ENCODE peak calls at places on chromosomes 12 and 14, in nine cellular contexts. T is hepatic stellate cell; Z is activated naive CD4-positive, alpha-beta T cell treated with Interleukin-2 at 50 U/mL for 16 hours; K is LoVo; J is stimulated activated CD8-positive, alpha-beta memory T cell treated with anti-CD3 and anti-CD28 coated beads, Interleukin-15, amount 100 ng/mL, for 48 hours; W is smooth muscle cell of the brain vasculature; X is esophagus squamous epithelium; N is NCI-H1105; G is activated T-cell treated with anti-CD3 and anti-CD28 coated beads, Interleukin-2, amount 50 U/mL, for 72 hours. F is an unnamed sample.

GRCh38 chr12:47362131-47362686 is 282.4 kb upstream of the AMIGO2 start:
- DNase-seq in W (no peak), X (no peak), J (no peak), Z (no peak), N (no peak), G (no peak), K (no peak), T (no peak), F (no peak)

GRCh38 chr14:99571303-99571986 is 32.6 kb downstream of the CCDC85C start:
- DNase-seq in Z (no peak), T (no peak), G (no peak), K (no peak), N (peak; percentile 77), J (no peak), W (no peak), X (no peak), F (peak; percentile 83)

GRCh38 chr14:99733551-99734405 is 49.7 kb downstream of the CYP46A1 start:
- DNase-seq in Z (no peak), K (no peak), X (no peak), T (no peak), G (no peak), W (no peak), J (no peak), N (no peak), F (peak; percentile 85)

GRCh38 chr12:26128180-26128579 is 3.3 kb upstream of the BHLHE41 start:
- DNase-seq in G (no peak), W (no peak), K (no peak), T (no peak), N (no peak), Z (no peak), X (no peak), J (no peak), F (no peak)

GRCh38 chr12:122527478-122527944 is 462 bp downstream of the KNTC1 start:
- DNase-seq in X (no peak), Z (peak; percentile 35), W (no peak), J (peak; percentile 34), T (peak; percentile 8), N (no peak), K (no peak), G (peak; percentile 31), F (no peak)

GRCh38 chr12:116121453-116121871 is 156.0 kb downstream of the MED13L start:
- DNase-seq in J (no peak), T (peak; percentile 12), N (no peak), W (no peak), X (no peak), K (no peak), G (no peak), Z (no peak), F (no peak)

GRCh38 chr14:49942090-49942489 is 49.2 kb downstream of the ARF6 start:
- DNase-seq in X (no peak), K (no peak), J (no peak), T (no peak), G (no peak), N (no peak), W (no peak), Z (no peak), F (no peak)

GRCh38 chr12:56628671-56629458 is 1.3 kb downstream of the BAZ2A start:
- DNase-seq in G (peak; percentile 69), K (peak; percentile 46), N (no peak), T (peak; percentile 75), W (no peak), Z (peak; percentile 62), X (no peak), J (peak; percentile 40), F (peak; percentile 93)

GRCh38 chr12:105933671-105934665 is 204.8 kb downstream of the NUAK1 start:
- DNase-seq in J (no peak), W (peak; percentile 41), K (peak; percentile 46), Z (no peak), X (no peak), T (peak; percentile 73), G (no peak), N (no peak), F (peak; percentile 87)